ENCODE peak calls at places on chromosomes 1 and 21, in seven cellular contexts. T, B, S, E, M, Z and C are unnamed samples.

GRCh38 chr1:34088001-34088400 is 77.0 kb downstream of the CSMD2 start:
- DNase-seq in Z (no peak), S (no peak), M (no peak), T (no peak), B (no peak), E (no peak), C (no peak)

GRCh38 chr1:111776397-111776796 is 20.7 kb downstream of the DDX20 start:
- DNase-seq in S (no peak), Z (no peak), E (no peak), M (no peak), T (no peak), B (no peak), C (no peak)

GRCh38 chr1:91731815-91732214 is 154.1 kb downstream of the TGFBR3 start:
- DNase-seq in M (no peak), T (peak), E (no peak), B (no peak), Z (no peak), S (no peak), C (peak)

GRCh38 chr1:228345201-228345930 is 61.3 kb downstream of the TRIM11 start:
- DNase-seq in E (peak), S (peak), T (peak), B (no peak), Z (no peak), M (no peak), C (no peak)

GRCh38 chr1:32861904-32862698 is 8.6 kb downstream of the FNDC5 start:
- DNase-seq in M (no peak), T (no peak), E (no peak), S (no peak), B (no peak), Z (no peak), C (no peak)

GRCh38 chr1:22613226-22613918 is 23.1 kb upstream of the C1QA start:
- DNase-seq in E (no peak), S (no peak), B (no peak), Z (no peak), M (no peak), T (no peak), C (no peak)

GRCh38 chr1:45877264-45877663 is 73.9 kb downstream of the MAST2 start:
- DNase-seq in E (no peak), T (no peak), M (no peak), Z (no peak), B (no peak), S (no peak), C (no peak)

GRCh38 chr1:160251687-160252526 is 10.4 kb downstream of the DCAF8 start:
- DNase-seq in B (peak), T (peak), Z (peak), M (peak), E (peak), S (peak), C (peak)

GRCh38 chr1:29673669-29674624 is 437.6 kb downstream of the PTPRU start:
- DNase-seq in M (no peak), Z (no peak), E (no peak), S (peak), T (no peak), B (no peak), C (no peak)

GRCh38 chr1:118360817-118361216 is 175.8 kb upstream of the SPAG17 start:
- DNase-seq in M (no peak), Z (no peak), B (no peak), T (no peak), S (no peak), E (no peak), C (no peak)

GRCh38 chr1:14626869-14627607 is 28.6 kb downstream of the KAZN start:
- DNase-seq in M (peak), E (peak), S (no peak), B (no peak), T (no peak), Z (no peak), C (peak)

GRCh38 chr1:224219612-224220011 is 36.6 kb downstream of the DEGS1 start:
- DNase-seq in Z (no peak), E (no peak), M (peak), S (no peak), B (no peak), T (no peak), C (no peak)

GRCh38 chr21:38533887-38534286 is 35.6 kb upstream of the ERG start:
- DNase-seq in B (no peak), E (no peak), S (no peak), T (no peak), Z (no peak), M (no peak), C (no peak)

GRCh38 chr21:21039624-21040023 is 41.4 kb downstream of the NCAM2 start:
- DNase-seq in Z (no peak), S (no peak), E (no peak), B (no peak), M (no peak), T (no peak), C (no peak)

GRCh38 chr1:200992382-200993101 is 31.0 kb downstream of the KIF21B start:
- DNase-seq in B (no peak), T (no peak), M (no peak), E (no peak), Z (no peak), S (no peak), C (no peak)

GRCh38 chr21:38349111-38349746 is 92.4 kb downstream of the KCNJ15 start:
- DNase-seq in T (peak), B (no peak), E (no peak), Z (peak), S (no peak), M (no peak), C (no peak)

GRCh38 chr1:202198360-202198711 is 4.7 kb downstream of the LGR6 start:
- DNase-seq in S (no peak), T (no peak), B (no peak), E (no peak), Z (no peak), M (no peak), C (no peak)

GRCh38 chr1:119380304-119380703 is 11.7 kb downstream of the HAO2 start:
- DNase-seq in S (no peak), T (no peak), B (no peak), M (no peak), E (no peak), Z (no peak), C (no peak)

GRCh38 chr1:198108646-198109045 is 48.2 kb upstream of the NEK7 start:
- DNase-seq in Z (no peak), E (no peak), S (no peak), T (no peak), M (no peak), B (no peak), C (no peak)

GRCh38 chr1:64915381-64916274 is 50.7 kb downstream of the JAK1 start:
- DNase-seq in M (peak), S (no peak), T (peak), E (no peak), B (no peak), Z (peak), C (peak)

GRCh38 chr1:19619697-19620384 is 24.3 kb upstream of the NBL1 start:
- DNase-seq in Z (no peak), S (no peak), E (no peak), T (no peak), M (peak), B (no peak), C (no peak)

GRCh38 chr1:246565751-246566127 is 322 bp downstream of the TFB2M start:
- DNase-seq in B (no peak), S (no peak), Z (no peak), M (no peak), T (no peak), E (no peak), C (peak)

GRCh38 chr1:147665521-147665920 is 4.8 kb downstream of the ACP6 start:
- DNase-seq in Z (peak), E (no peak), M (no peak), B (no peak), T (no peak), S (no peak), C (no peak)

GRCh38 chr1:84089470-84090261 is 54.4 kb upstream of the PRKACB start:
- DNase-seq in T (no peak), M (peak), S (no peak), Z (peak), E (no peak), B (peak), C (peak)

GRCh38 chr1:201119206-201119814 is 7.1 kb upstream of the CACNA1S start:
- DNase-seq in E (no peak), B (peak), Z (peak), M (peak), T (no peak), S (no peak), C (peak)

GRCh38 chr1:23915470-23915869 is 2.3 kb upstream of the CNR2 start:
- DNase-seq in B (no peak), M (no peak), E (no peak), S (no peak), T (no peak), Z (no peak), C (no peak)

GRCh38 chr1:169620565-169620964 is 9.4 kb downstream of the SELP start:
- DNase-seq in Z (no peak), T (no peak), E (no peak), M (no peak), B (no peak), S (no peak), C (no peak)

GRCh38 chr1:231272880-231273279 is 31.9 kb downstream of the GNPAT start:
- DNase-seq in M (peak), Z (peak), S (no peak), B (no peak), E (no peak), T (no peak), C (no peak)

GRCh38 chr1:181044449-181044966 is 10.7 kb downstream of the MR1 start:
- DNase-seq in B (no peak), S (no peak), E (no peak), Z (no peak), T (peak), M (peak), C (peak)

GRCh38 chr1:56477164-56478111 is 101.9 kb downstream of the PLPP3 start:
- DNase-seq in M (peak), B (no peak), S (peak), Z (peak), E (peak), T (peak), C (no peak)

GRCh38 chr21:41583274-41583790 is 75.4 kb upstream of the TMPRSS2 start:
- DNase-seq in T (peak), B (no peak), E (no peak), Z (no peak), S (no peak), M (peak), C (peak)

GRCh38 chr1:231192620-231193163 is 30.8 kb downstream of the TRIM67 start:
- DNase-seq in E (peak), B (no peak), M (no peak), Z (no peak), T (no peak), S (no peak), C (no peak)

GRCh38 chr1:33152685-33153432 is 29.0 kb downstream of the TRIM62 start:
- DNase-seq in E (peak), M (no peak), T (no peak), Z (peak), S (peak), B (no peak), C (no peak)

GRCh38 chr1:185646202-185646683 is 87.9 kb upstream of the HMCN1 start:
- DNase-seq in E (peak), M (peak), S (no peak), T (peak), B (peak), Z (peak), C (peak)

GRCh38 chr1:39623053-39623452 is 16.4 kb downstream of the HEYL start:
- DNase-seq in E (peak), B (no peak), T (no peak), Z (no peak), S (peak), M (no peak), C (no peak)

GRCh38 chr1:27830621-27831424 is at the start of gene PPP1R8:
- DNase-seq in Z (peak), B (peak), E (peak), M (peak), S (peak), T (peak), C (peak)

GRCh38 chr1:40011198-40011597 is 29.3 kb upstream of the CAP1 start:
- DNase-seq in M (no peak), B (no peak), T (no peak), S (no peak), Z (no peak), E (no peak), C (no peak)

GRCh38 chr1:231935856-231936255 is 309.3 kb downstream of the DISC1 start:
- DNase-seq in B (no peak), E (no peak), Z (no peak), T (no peak), S (no peak), M (no peak), C (no peak)

DNA sequence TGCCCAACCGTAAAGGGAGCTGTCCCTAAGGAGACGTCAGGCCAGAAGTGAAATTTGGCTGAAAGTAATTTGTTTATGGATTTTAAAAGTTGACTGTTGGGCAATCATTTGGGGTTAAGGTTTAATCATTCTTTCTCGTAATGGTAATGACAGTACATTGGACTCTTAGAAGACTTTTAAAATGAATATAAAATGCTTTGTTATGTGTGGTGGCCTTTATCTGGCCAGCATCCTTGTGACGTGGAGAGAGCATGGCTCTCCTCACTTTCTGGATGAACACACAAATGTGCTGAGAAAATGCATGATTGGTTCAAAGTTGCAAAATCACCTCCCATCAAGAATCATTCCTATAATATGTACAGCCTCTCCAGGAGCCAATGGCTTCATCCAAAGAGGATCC is 160.2 kb downstream of the DHRS3 start:
- DNase-seq in S (peak), B (no peak), E (no peak), M (no peak), T (no peak), Z (no peak), C (no peak)
- H3K27ac ChIP-seq in S (peak), B (no peak), E (no peak), M (no peak), T (peak), Z (peak), C (no peak)

DNA sequence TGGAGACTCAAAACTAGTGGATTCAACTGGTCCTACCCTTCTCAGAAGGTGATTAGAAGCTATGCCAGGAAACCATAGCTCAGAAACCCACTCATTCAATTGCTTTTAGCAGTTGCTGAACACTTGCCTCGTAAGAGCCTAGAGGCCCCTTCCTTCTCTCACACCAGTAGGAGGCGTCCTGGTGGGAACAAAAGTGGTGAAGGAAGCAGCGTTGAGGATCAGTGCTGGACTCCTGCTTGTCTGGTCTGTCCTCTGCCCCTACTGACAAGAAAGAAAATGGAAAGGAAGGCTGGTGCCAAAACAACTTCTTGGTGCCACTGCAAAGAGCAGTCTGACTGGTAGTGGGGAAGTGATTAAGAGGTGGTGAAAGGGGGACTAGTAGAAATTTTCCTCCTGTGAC is 269.7 kb downstream of the LMO4 start:
- DNase-seq in S (no peak), E (no peak), B (peak), Z (no peak), T (no peak), M (no peak), C (no peak)
- TF ChIP-seq CTCF in S (no peak), E (no peak), B (peak), Z (peak), T (no peak), M (no peak), C (no peak)

GRCh38 chr1:47782414-47783165 is 214.6 kb downstream of the TRABD2B start:
- DNase-seq in E (peak), M (no peak), Z (no peak), T (no peak), S (peak), B (no peak), C (no peak)

GRCh38 chr1:47785561-47786271 is 211.5 kb downstream of the TRABD2B start:
- DNase-seq in M (peak), E (peak), B (no peak), S (peak), Z (no peak), T (peak), C (no peak)

GRCh38 chr1:47785118-47785517 is 212.1 kb downstream of the TRABD2B start:
- DNase-seq in Z (no peak), B (no peak), E (no peak), S (no peak), T (no peak), M (no peak), C (no peak)

GRCh38 chr1:47783638-47784293 is 213.4 kb downstream of the TRABD2B start:
- DNase-seq in E (no peak), Z (no peak), M (no peak), S (no peak), B (no peak), T (no peak), C (no peak)

DNA sequence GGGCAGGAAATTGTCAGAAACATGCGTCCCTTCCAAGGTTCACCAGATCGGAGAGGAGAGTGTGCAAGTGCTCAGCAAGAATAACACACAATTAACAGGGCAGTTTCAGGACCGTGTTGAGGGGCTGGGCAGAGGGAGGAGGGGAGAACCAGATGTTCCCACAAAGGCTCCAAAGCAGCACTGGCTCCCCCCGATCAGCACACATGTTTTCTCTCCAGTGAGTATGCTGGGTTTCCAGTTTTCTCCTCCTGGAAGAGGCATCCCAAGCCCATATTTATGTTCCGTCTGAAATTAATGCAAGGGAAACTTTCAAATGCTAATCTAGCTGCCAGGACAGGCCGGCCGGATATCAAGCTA is 212.9 kb downstream of the TRABD2B start:
- DNase-seq in B (no peak), Z (no peak), M (no peak), S (no peak), T (no peak), E (no peak), C (no peak)
- H3K27ac ChIP-seq in B (no peak), Z (no peak), M (no peak), S (peak), T (no peak), E (no peak), C (no peak)

DNA sequence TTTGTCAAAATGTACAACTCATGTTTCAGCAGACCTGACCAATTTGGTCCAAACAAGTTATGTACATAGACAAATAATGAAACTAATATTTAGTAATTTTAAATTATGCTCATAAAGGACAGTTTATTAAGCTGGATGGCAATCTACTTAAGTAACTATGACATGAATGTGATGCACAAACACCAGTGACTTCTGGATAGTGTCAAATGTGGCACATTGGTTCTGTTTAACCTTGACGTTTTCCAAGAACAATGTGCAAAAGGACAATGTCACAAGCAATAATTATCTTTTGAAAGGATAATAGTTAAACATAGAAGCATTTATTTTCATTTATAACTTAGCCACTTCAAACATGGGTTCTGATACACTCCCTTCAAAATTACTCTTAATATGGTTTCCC is 80.0 kb downstream of the TRIM33 start:
- DNase-seq in E (no peak), B (no peak), M (no peak), S (no peak), Z (no peak), T (no peak), C (no peak)
- TF ChIP-seq CTCF in E (no peak), B (no peak), M (no peak), S (no peak), Z (no peak), T (no peak), C (no peak)

GRCh38 chr1:43801203-43801602 is 93.9 kb downstream of the ST3GAL3 start:
- DNase-seq in Z (no peak), B (no peak), E (no peak), S (no peak), M (no peak), T (no peak), C (peak)
- H3K27ac ChIP-seq in Z (no peak), B (no peak), E (no peak), S (no peak), M (no peak), T (no peak), C (no peak)

GRCh38 chr21:32061755-32062154 is 188.9 kb downstream of the HUNK start:
- DNase-seq in M (no peak), Z (no peak), B (no peak), S (no peak), T (no peak), E (no peak), C (no peak)

GRCh38 chr21:32056791-32057190 is 184.0 kb downstream of the HUNK start:
- DNase-seq in B (no peak), E (no peak), Z (no peak), M (no peak), S (no peak), T (no peak), C (no peak)

GRCh38 chr21:32065654-32066053 is 192.8 kb downstream of the HUNK start:
- DNase-seq in Z (no peak), T (no peak), M (no peak), B (no peak), S (no peak), E (no peak), C (no peak)

GRCh38 chr21:32064511-32064910 is 191.7 kb downstream of the HUNK start:
- DNase-seq in T (no peak), S (no peak), E (no peak), Z (no peak), M (no peak), B (no peak), C (no peak)

DNA sequence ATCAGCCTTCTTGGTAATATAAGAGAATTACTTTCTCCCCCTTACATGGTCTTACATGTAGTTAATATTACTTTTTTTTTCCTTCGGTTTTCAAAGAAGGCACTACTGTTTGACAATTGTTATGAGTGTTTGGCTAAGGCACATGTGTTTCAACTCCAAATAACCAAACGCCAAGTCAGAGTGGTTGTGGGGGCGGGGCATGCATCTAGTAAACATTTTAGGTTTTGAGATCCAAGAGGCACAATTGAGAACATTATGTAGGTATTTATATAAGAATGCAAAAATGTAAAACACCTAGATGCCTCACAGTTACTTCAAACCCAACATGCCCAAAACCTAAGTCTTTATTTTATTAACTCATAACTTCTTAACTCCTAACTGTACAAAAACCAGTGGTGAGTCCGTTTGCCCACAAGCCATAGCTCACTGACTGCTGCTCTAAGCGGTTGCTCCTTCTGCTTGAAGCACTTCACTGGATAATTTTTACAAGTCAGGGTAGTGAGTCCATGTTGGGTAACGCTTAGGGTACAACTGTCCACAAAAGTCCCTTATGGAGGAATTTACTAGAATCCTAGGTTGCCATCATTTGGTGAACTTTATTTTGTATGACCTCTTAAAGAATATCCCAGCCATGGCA is 189.9 kb downstream of the HUNK start:
- DNase-seq in M (no peak), T (no peak), B (no peak), S (no peak), E (no peak), Z (no peak), C (no peak)
- TF ChIP-seq CTCF in M (no peak), T (no peak), B (no peak), S (no peak), E (no peak), Z (no peak), C (no peak)

GRCh38 chr1:81313289-81313688 is 487.4 kb upstream of the ADGRL2 start:
- DNase-seq in Z (no peak), M (no peak), T (no peak), E (no peak), B (no peak), S (no peak), C (no peak)
- H3K27ac ChIP-seq in Z (no peak), M (no peak), T (no peak), E (peak), B (no peak), S (no peak), C (no peak)